ENCODE peak calls at places on chromosomes 2 and 18, in eight cellular contexts. S is H9; Z is SJSA1; N is upper lobe of right lung; O is effector memory CD4-positive, alpha-beta T cell; B is heart right ventricle; V is ovary; K is cardiac muscle cell. W is an unnamed sample. For H3K4me1, the result is how much of the 10 kb centered on the place peaks cover.

GRCh38 chr2:188085421-188085820 is 206.3 kb upstream of the GULP1 start:
- DNase-seq in Z (no peak), K (no peak), N (no peak), S (no peak), O (no peak), V (no peak), B (no peak), W (no peak)

GRCh38 chr2:241774419-241775222 is 2.0 kb upstream of the GAL3ST2 start:
- DNase-seq in N (peak), Z (peak), O (no peak), V (peak), S (peak), B (no peak), K (peak), W (peak)

GRCh38 chr2:119536209-119536608 is 8.0 kb upstream of the CFAP221 start:
- DNase-seq in V (no peak), O (no peak), B (no peak), Z (no peak), N (no peak), S (no peak), K (no peak), W (no peak)

GRCh38 chr2:152166633-152167032 is 8.9 kb downstream of the STAM2 start:
- DNase-seq in S (no peak), B (no peak), K (peak), Z (no peak), O (no peak), V (no peak), N (no peak), W (no peak)

GRCh38 chr2:177295479-177295878 is 31.0 kb upstream of the NFE2L2 start:
- DNase-seq in N (no peak), B (no peak), S (no peak), Z (no peak), V (no peak), K (peak), O (no peak), W (no peak)

GRCh38 chr2:195304310-195304709 is 352.7 kb upstream of the SLC39A10 start:
- DNase-seq in B (no peak), S (peak), V (no peak), K (peak), N (no peak), Z (no peak), O (no peak), W (no peak)

GRCh38 chr2:160365691-160366367 is 127.8 kb downstream of the RBMS1 start:
- DNase-seq in S (no peak), O (no peak), Z (no peak), V (peak), K (no peak), B (peak), N (no peak), W (no peak)

GRCh38 chr2:6865346-6866238 is at the start of gene CMPK2:
- DNase-seq in V (peak), B (peak), O (peak), N (peak), S (peak), Z (peak), K (peak), W (peak)

GRCh38 chr18:56382541-56382940 is 255.9 kb downstream of the TXNL1 start:
- DNase-seq in Z (no peak), B (no peak), S (no peak), N (no peak), V (no peak), K (peak), O (no peak), W (no peak)

GRCh38 chr18:39058386-39059000 is 1492.9 kb upstream of the CELF4 start:
- DNase-seq in O (no peak), K (peak), Z (no peak), B (no peak), N (no peak), S (no peak), V (no peak), W (no peak)

GRCh38 chr2:60484080-60484737 is 69.2 kb downstream of the BCL11A start:
- DNase-seq in K (peak), V (no peak), B (no peak), O (no peak), S (peak), N (no peak), Z (peak), W (no peak)

GRCh38 chr2:124241-124880 is 78.1 kb upstream of the FAM110C start:
- DNase-seq in N (no peak), S (no peak), B (no peak), Z (no peak), O (no peak), V (no peak), K (no peak), W (no peak)

GRCh38 chr2:235263205-235264120 is 230.4 kb upstream of the AGAP1 start:
- DNase-seq in Z (peak), S (peak), O (no peak), V (peak), B (peak), K (peak), N (peak), W (no peak)

GRCh38 chr2:200786423-200786822 is 25.3 kb upstream of the BZW1 start:
- DNase-seq in S (no peak), Z (no peak), N (no peak), B (no peak), V (no peak), K (peak), O (no peak), W (no peak)

GRCh38 chr2:54560146-54560881 is 104.2 kb downstream of the SPTBN1 start:
- DNase-seq in N (no peak), B (no peak), O (peak), K (peak), Z (peak), S (no peak), V (peak), W (peak)

GRCh38 chr2:80461505-80462197 is 157.1 kb upstream of the LRRTM1 start:
- DNase-seq in S (peak), N (no peak), B (no peak), V (no peak), Z (no peak), O (no peak), K (no peak), W (no peak)

GRCh38 chr2:8193686-8194615 is 487.9 kb upstream of the ID2 start:
- DNase-seq in N (no peak), V (no peak), K (no peak), B (no peak), Z (no peak), S (peak), O (no peak), W (no peak)

GRCh38 chr2:160214461-160215055 is 14.5 kb upstream of the ITGB6 start:
- DNase-seq in Z (peak), V (no peak), B (no peak), N (peak), O (no peak), K (peak), S (no peak), W (no peak)

GRCh38 chr2:110852541-110853263 is 120.3 kb downstream of the ACOXL start:
- DNase-seq in B (no peak), K (no peak), O (peak), S (peak), Z (no peak), N (no peak), V (no peak), W (peak)

GRCh38 chr18:1053654-1054315 is 149.1 kb downstream of the ADCYAP1 start:
- DNase-seq in V (no peak), B (no peak), Z (no peak), K (peak), S (no peak), N (no peak), O (no peak), W (no peak)

GRCh38 chr18:37769846-37770245 is 204.2 kb upstream of the CELF4 start:
- DNase-seq in V (no peak), B (no peak), N (no peak), S (no peak), O (no peak), K (peak), Z (no peak), W (no peak)

GRCh38 chr2:227862741-227863588 is 8.5 kb upstream of the DAW1 start:
- DNase-seq in S (peak), K (peak), N (no peak), O (no peak), Z (peak), V (no peak), B (no peak), W (no peak)

GRCh38 chr2:164655336-164655735 is 34.1 kb upstream of the GRB14 start:
- DNase-seq in S (no peak), B (no peak), Z (no peak), V (no peak), O (no peak), K (no peak), N (no peak), W (no peak)

GRCh38 chr2:84435331-84436081 is 23.6 kb downstream of the SUCLG1 start:
- DNase-seq in Z (peak), V (no peak), B (no peak), K (peak), N (no peak), O (no peak), S (no peak), W (no peak)

GRCh38 chr2:128779301-128780095 is 460.8 kb upstream of the HS6ST1 start:
- DNase-seq in B (no peak), O (no peak), K (no peak), V (peak), N (peak), Z (peak), S (peak), W (no peak)

GRCh38 chr18:12686100-12686499 is 16.4 kb downstream of the CEP76 start:
- DNase-seq in O (no peak), V (no peak), Z (no peak), K (peak), N (no peak), S (no peak), B (no peak), W (no peak)

GRCh38 chr2:137693521-137693920 is 270.8 kb upstream of the HNMT start:
- DNase-seq in O (no peak), N (no peak), V (no peak), B (no peak), K (no peak), Z (no peak), S (no peak), W (no peak)

GRCh38 chr2:237596518-237596855 is 6.0 kb upstream of the RAB17 start:
- DNase-seq in N (no peak), Z (no peak), B (no peak), S (no peak), K (no peak), O (no peak), V (no peak), W (no peak)

GRCh38 chr18:8751692-8752091 is 46.3 kb downstream of the MTCL1 start:
- DNase-seq in V (no peak), O (no peak), Z (no peak), S (no peak), N (no peak), K (no peak), B (no peak), W (no peak)

GRCh38 chr2:26164231-26164630 is 8.7 kb upstream of the GAREM2 start:
- DNase-seq in V (no peak), S (no peak), B (no peak), O (no peak), K (no peak), N (no peak), Z (no peak), W (no peak)

GRCh38 chr2:28437918-28438317 is 45.3 kb downstream of the FOSL2 start:
- DNase-seq in B (no peak), S (no peak), O (no peak), V (no peak), N (no peak), K (no peak), Z (no peak), W (no peak)

GRCh38 chr18:7645756-7646155 is 78.6 kb downstream of the PTPRM start:
- DNase-seq in S (no peak), B (no peak), N (no peak), Z (no peak), O (no peak), V (no peak), K (no peak), W (no peak)

GRCh38 chr2:37877457-37878315 is 47.4 kb upstream of the RMDN2 start:
- DNase-seq in S (no peak), O (peak), B (no peak), V (no peak), Z (no peak), K (peak), N (no peak), W (peak)

GRCh38 chr18:34726286-34727004 is 16.3 kb downstream of the DTNA start:
- DNase-seq in O (no peak), N (no peak), V (no peak), S (peak), B (no peak), Z (no peak), K (no peak), W (no peak)

GRCh38 chr2:219630770-219631405 is 3.5 kb downstream of the SLC4A3 start:
- DNase-seq in N (no peak), O (no peak), B (peak), K (no peak), Z (no peak), S (no peak), V (peak), W (no peak)

GRCh38 chr18:985301-985700 is 80.6 kb downstream of the ADCYAP1 start:
- DNase-seq in V (no peak), O (no peak), N (no peak), S (peak), K (no peak), Z (no peak), B (no peak), W (no peak)

GRCh38 chr2:54483426-54483825 is 27.3 kb downstream of the SPTBN1 start:
- DNase-seq in O (no peak), S (no peak), V (no peak), K (no peak), B (no peak), N (no peak), Z (peak), W (no peak)

GRCh38 chr2:124663293-124663997 is 638.4 kb downstream of the CNTNAP5 start:
- DNase-seq in N (no peak), B (no peak), Z (no peak), S (no peak), V (no peak), K (no peak), O (no peak), W (no peak)

GRCh38 chr2:102063360-102063947 is 71.7 kb downstream of the IL1R2 start:
- DNase-seq in B (peak), Z (no peak), O (no peak), K (peak), V (peak), N (peak), S (no peak), W (no peak)

GRCh38 chr2:172734711-172735645 is 667 bp upstream of the RAPGEF4 start:
- DNase-seq in S (no peak), B (no peak), Z (no peak), O (no peak), K (peak), N (no peak), V (no peak), W (no peak)

GRCh38 chr2:65368464-65368863 is 63.9 kb downstream of the SPRED2 start:
- DNase-seq in B (no peak), S (no peak), Z (no peak), N (no peak), V (no peak), O (no peak), K (no peak), W (no peak)
- H3K4me1 ChIP-seq in B (half or more), S (under half), Z (half or more), N (under half), V (under half), O (under half), K (under half), W (under half)

GRCh38 chr2:230694241-230694640 is 18.4 kb upstream of the CAB39 start:
- DNase-seq in K (no peak), V (no peak), O (no peak), Z (no peak), S (no peak), N (no peak), B (no peak), W (no peak)
- H3K4me1 ChIP-seq in K (under half), V (under half), O (under half), Z (under half), S (under half), N (under half), B (under half), W (under half)

DNA sequence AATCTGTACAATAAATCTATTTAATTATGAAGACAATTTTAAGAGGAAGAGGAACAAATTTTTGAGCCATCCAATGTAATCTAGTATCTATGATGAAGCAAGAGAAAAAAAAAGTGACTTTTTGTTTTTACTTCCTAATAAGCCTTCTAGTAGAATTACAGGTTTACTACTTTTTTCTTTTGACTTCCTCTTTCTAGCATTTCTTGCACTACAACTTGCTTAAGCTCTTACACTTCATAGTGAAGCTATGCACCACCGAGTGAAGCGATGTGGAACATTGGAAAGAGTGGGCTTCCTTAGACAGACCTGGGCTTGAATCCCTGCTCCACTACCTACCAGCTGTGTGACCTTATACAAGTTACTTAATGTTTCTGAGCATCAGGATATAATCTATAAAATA is 2.1 kb downstream of the SERPINB2 start:
- DNase-seq in B (no peak), K (no peak), V (no peak), O (no peak), N (no peak), Z (no peak), S (no peak), W (no peak)
- H3K4me1 ChIP-seq in B (under half), K (under half), V (under half), O (under half), N (under half), Z (under half), S (under half), W (under half)

GRCh38 chr2:85589166-85589565 is 4.9 kb downstream of the VAMP5 start:
- DNase-seq in V (peak), S (no peak), Z (no peak), N (no peak), K (no peak), O (no peak), B (no peak), W (no peak)
- H3K4me1 ChIP-seq in V (under half), S (under half), Z (half or more), N (half or more), K (under half), O (under half), B (half or more), W (under half)

GRCh38 chr2:73986085-73986680 is 1.5 kb downstream of the TET3 start:
- DNase-seq in V (no peak), O (no peak), S (no peak), N (no peak), B (no peak), Z (no peak), K (no peak), W (peak)

GRCh38 chr2:73985318-73986084 is 791 bp downstream of the TET3 start:
- DNase-seq in B (peak), Z (no peak), K (peak), S (no peak), V (peak), N (peak), O (peak), W (peak)

GRCh38 chr2:73984922-73985317 is 210 bp downstream of the TET3 start:
- DNase-seq in Z (no peak), V (peak), K (no peak), B (peak), N (peak), O (peak), S (no peak), W (peak)

GRCh38 chr2:73987948-73988700 is 3.4 kb downstream of the TET3 start:
- DNase-seq in O (no peak), S (no peak), K (peak), V (no peak), Z (no peak), B (no peak), N (no peak), W (no peak)

GRCh38 chr2:73987109-73987947 is 2.6 kb downstream of the TET3 start:
- DNase-seq in N (peak), O (no peak), Z (no peak), B (peak), S (no peak), K (peak), V (no peak), W (peak)
- H3K4me1 ChIP-seq in N (half or more), O (under half), Z (under half), B (half or more), S (under half), K (under half), V (under half), W (half or more)

GRCh38 chr2:64652231-64653173 is 1.2 kb downstream of the SERTAD2 start:
- DNase-seq in Z (no peak), B (peak), N (peak), O (no peak), S (no peak), K (peak), V (peak), W (no peak)
- H3K4me1 ChIP-seq in Z (under half), B (half or more), N (under half), O (under half), S (under half), K (half or more), V (under half), W (half or more)

GRCh38 chr2:65388051-65388531 is 44.3 kb downstream of the SPRED2 start:
- DNase-seq in B (no peak), K (no peak), O (no peak), Z (no peak), V (no peak), N (no peak), S (no peak), W (no peak)

GRCh38 chr2:65389476-65389875 is 42.9 kb downstream of the SPRED2 start:
- DNase-seq in O (no peak), B (no peak), Z (no peak), N (no peak), S (no peak), K (no peak), V (no peak), W (no peak)

GRCh38 chr2:65387017-65387416 is 45.4 kb downstream of the SPRED2 start:
- DNase-seq in B (no peak), O (no peak), Z (no peak), K (no peak), N (no peak), S (no peak), V (no peak), W (no peak)

GRCh38 chr2:65390134-65390533 is 42.3 kb downstream of the SPRED2 start:
- DNase-seq in O (no peak), K (no peak), N (no peak), B (no peak), S (no peak), V (no peak), Z (no peak), W (no peak)

GRCh38 chr2:65388626-65389390 is 43.6 kb downstream of the SPRED2 start:
- DNase-seq in K (no peak), V (no peak), N (no peak), B (no peak), S (no peak), O (no peak), Z (no peak), W (no peak)
- H3K4me1 ChIP-seq in K (under half), V (under half), N (under half), B (under half), S (under half), O (under half), Z (under half), W (under half)

DNA sequence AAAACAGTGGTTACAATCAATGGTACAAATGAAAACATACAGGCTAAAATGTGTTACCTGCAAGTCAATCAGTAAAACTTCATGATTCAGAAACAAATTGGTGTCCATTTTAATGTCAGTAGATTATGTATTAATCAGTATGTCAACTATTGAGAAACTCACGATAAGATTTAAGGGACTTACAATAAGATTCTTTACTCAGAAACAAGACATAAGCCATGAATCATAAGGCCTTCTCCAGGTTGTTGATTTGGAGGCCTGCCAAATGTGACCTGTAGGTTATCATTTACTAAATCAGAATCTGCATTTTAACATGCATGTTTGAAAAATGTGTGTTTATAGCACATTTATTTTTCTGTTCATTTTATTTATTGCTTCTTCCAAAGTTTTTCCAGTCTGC is 623.1 kb downstream of the CCDC85A start:
- DNase-seq in N (no peak), O (no peak), B (no peak), V (no peak), S (no peak), K (no peak), Z (no peak), W (no peak)
- H3K4me1 ChIP-seq in N (under half), O (under half), B (under half), V (under half), S (under half), K (under half), Z (under half), W (under half)